ENCODE peak calls at places on chromosomes 16 and 17, in six cellular contexts. One of them, this sample, is unnamed.

GRCh38 chr17:40648326-40648968 is 829 bp upstream of the SMARCE1 start:
- DNase-seq in NCI-H510A: peak
- DNase-seq in esophagus muscularis mucosa: no peak
- DNase-seq in stimulated activated CD4-positive, alpha-beta T cell treated with anti-CD3 and anti-CD28 coated beads, Interleukin-4, amount 100 ng/mL, for 4 hours: no peak
- DNase-seq in OCI-LY7: no peak
- DNase-seq in activated CD4-positive, alpha-beta T cell treated with anti-CD3 and anti-CD28 coated beads, Interleukin-2, amount 50 U/mL, for 4 hours: no peak
- DNase-seq in this sample: no peak

GRCh38 chr16:70523013-70523620 is at the start of gene COG4:
- DNase-seq in stimulated activated CD4-positive, alpha-beta T cell treated with anti-CD3 and anti-CD28 coated beads, Interleukin-4, amount 100 ng/mL, for 4 hours: peak
- DNase-seq in esophagus muscularis mucosa: peak
- DNase-seq in activated CD4-positive, alpha-beta T cell treated with anti-CD3 and anti-CD28 coated beads, Interleukin-2, amount 50 U/mL, for 4 hours: peak
- DNase-seq in OCI-LY7: peak
- DNase-seq in NCI-H510A: peak
- DNase-seq in this sample: peak

GRCh38 chr16:85652431-85653221 is 36.1 kb downstream of the GINS2 start:
- DNase-seq in OCI-LY7: peak
- DNase-seq in esophagus muscularis mucosa: peak
- DNase-seq in stimulated activated CD4-positive, alpha-beta T cell treated with anti-CD3 and anti-CD28 coated beads, Interleukin-4, amount 100 ng/mL, for 4 hours: no peak
- DNase-seq in NCI-H510A: peak
- DNase-seq in activated CD4-positive, alpha-beta T cell treated with anti-CD3 and anti-CD28 coated beads, Interleukin-2, amount 50 U/mL, for 4 hours: no peak
- DNase-seq in this sample: no peak

GRCh38 chr17:47099451-47099986 is 89.6 kb downstream of the CDC27 start:
- DNase-seq in activated CD4-positive, alpha-beta T cell treated with anti-CD3 and anti-CD28 coated beads, Interleukin-2, amount 50 U/mL, for 4 hours: no peak
- DNase-seq in NCI-H510A: no peak
- DNase-seq in stimulated activated CD4-positive, alpha-beta T cell treated with anti-CD3 and anti-CD28 coated beads, Interleukin-4, amount 100 ng/mL, for 4 hours: no peak
- DNase-seq in OCI-LY7: peak
- DNase-seq in esophagus muscularis mucosa: no peak
- DNase-seq in this sample: no peak

GRCh38 chr16:85400305-85401205 is 212.6 kb upstream of the GSE1 start:
- DNase-seq in activated CD4-positive, alpha-beta T cell treated with anti-CD3 and anti-CD28 coated beads, Interleukin-2, amount 50 U/mL, for 4 hours: no peak
- DNase-seq in OCI-LY7: no peak
- DNase-seq in NCI-H510A: no peak
- DNase-seq in esophagus muscularis mucosa: no peak
- DNase-seq in stimulated activated CD4-positive, alpha-beta T cell treated with anti-CD3 and anti-CD28 coated beads, Interleukin-4, amount 100 ng/mL, for 4 hours: no peak
- DNase-seq in this sample: no peak

GRCh38 chr17:53722407-53722806 is 100.3 kb upstream of the KIF2B start:
- DNase-seq in stimulated activated CD4-positive, alpha-beta T cell treated with anti-CD3 and anti-CD28 coated beads, Interleukin-4, amount 100 ng/mL, for 4 hours: no peak
- DNase-seq in NCI-H510A: no peak
- DNase-seq in esophagus muscularis mucosa: no peak
- DNase-seq in activated CD4-positive, alpha-beta T cell treated with anti-CD3 and anti-CD28 coated beads, Interleukin-2, amount 50 U/mL, for 4 hours: no peak
- DNase-seq in OCI-LY7: no peak
- DNase-seq in this sample: no peak

GRCh38 chr17:4833178-4833940 is at the start of gene MINK1:
- DNase-seq in esophagus muscularis mucosa: peak
- DNase-seq in OCI-LY7: peak
- DNase-seq in activated CD4-positive, alpha-beta T cell treated with anti-CD3 and anti-CD28 coated beads, Interleukin-2, amount 50 U/mL, for 4 hours: peak
- DNase-seq in stimulated activated CD4-positive, alpha-beta T cell treated with anti-CD3 and anti-CD28 coated beads, Interleukin-4, amount 100 ng/mL, for 4 hours: peak
- DNase-seq in NCI-H510A: peak
- DNase-seq in this sample: peak

GRCh38 chr17:9360610-9361571 is 214.7 kb downstream of the STX8 start:
- DNase-seq in OCI-LY7: no peak
- DNase-seq in activated CD4-positive, alpha-beta T cell treated with anti-CD3 and anti-CD28 coated beads, Interleukin-2, amount 50 U/mL, for 4 hours: no peak
- DNase-seq in esophagus muscularis mucosa: no peak
- DNase-seq in NCI-H510A: no peak
- DNase-seq in stimulated activated CD4-positive, alpha-beta T cell treated with anti-CD3 and anti-CD28 coated beads, Interleukin-4, amount 100 ng/mL, for 4 hours: no peak
- DNase-seq in this sample: no peak

GRCh38 chr16:73949574-73950348 is 346.9 kb upstream of the PSMD7 start:
- DNase-seq in activated CD4-positive, alpha-beta T cell treated with anti-CD3 and anti-CD28 coated beads, Interleukin-2, amount 50 U/mL, for 4 hours: no peak
- DNase-seq in esophagus muscularis mucosa: no peak
- DNase-seq in OCI-LY7: no peak
- DNase-seq in NCI-H510A: no peak
- DNase-seq in stimulated activated CD4-positive, alpha-beta T cell treated with anti-CD3 and anti-CD28 coated beads, Interleukin-4, amount 100 ng/mL, for 4 hours: no peak
- DNase-seq in this sample: no peak

GRCh38 chr17:10809605-10810004 is 5.7 kb upstream of the TMEM238L start:
- DNase-seq in NCI-H510A: no peak
- DNase-seq in stimulated activated CD4-positive, alpha-beta T cell treated with anti-CD3 and anti-CD28 coated beads, Interleukin-4, amount 100 ng/mL, for 4 hours: no peak
- DNase-seq in esophagus muscularis mucosa: no peak
- DNase-seq in activated CD4-positive, alpha-beta T cell treated with anti-CD3 and anti-CD28 coated beads, Interleukin-2, amount 50 U/mL, for 4 hours: no peak
- DNase-seq in OCI-LY7: no peak
- DNase-seq in this sample: no peak

GRCh38 chr16:75247249-75247648 is 4.2 kb downstream of the BCAR1 start:
- DNase-seq in OCI-LY7: no peak
- DNase-seq in activated CD4-positive, alpha-beta T cell treated with anti-CD3 and anti-CD28 coated beads, Interleukin-2, amount 50 U/mL, for 4 hours: no peak
- DNase-seq in NCI-H510A: no peak
- DNase-seq in stimulated activated CD4-positive, alpha-beta T cell treated with anti-CD3 and anti-CD28 coated beads, Interleukin-4, amount 100 ng/mL, for 4 hours: no peak
- DNase-seq in esophagus muscularis mucosa: no peak
- DNase-seq in this sample: no peak

GRCh38 chr16:56488035-56488434 is 31.8 kb downstream of the BBS2 start:
- DNase-seq in OCI-LY7: no peak
- DNase-seq in NCI-H510A: no peak
- DNase-seq in esophagus muscularis mucosa: no peak
- DNase-seq in stimulated activated CD4-positive, alpha-beta T cell treated with anti-CD3 and anti-CD28 coated beads, Interleukin-4, amount 100 ng/mL, for 4 hours: no peak
- DNase-seq in activated CD4-positive, alpha-beta T cell treated with anti-CD3 and anti-CD28 coated beads, Interleukin-2, amount 50 U/mL, for 4 hours: no peak
- DNase-seq in this sample: no peak

GRCh38 chr17:20266806-20267458 is 200.4 kb downstream of the LGALS9B start:
- DNase-seq in NCI-H510A: no peak
- DNase-seq in activated CD4-positive, alpha-beta T cell treated with anti-CD3 and anti-CD28 coated beads, Interleukin-2, amount 50 U/mL, for 4 hours: no peak
- DNase-seq in esophagus muscularis mucosa: no peak
- DNase-seq in stimulated activated CD4-positive, alpha-beta T cell treated with anti-CD3 and anti-CD28 coated beads, Interleukin-4, amount 100 ng/mL, for 4 hours: no peak
- DNase-seq in OCI-LY7: no peak
- DNase-seq in this sample: no peak

GRCh38 chr16:3584412-3584811 is 7.2 kb upstream of the NLRC3 start:
- DNase-seq in NCI-H510A: no peak
- DNase-seq in stimulated activated CD4-positive, alpha-beta T cell treated with anti-CD3 and anti-CD28 coated beads, Interleukin-4, amount 100 ng/mL, for 4 hours: no peak
- DNase-seq in esophagus muscularis mucosa: no peak
- DNase-seq in activated CD4-positive, alpha-beta T cell treated with anti-CD3 and anti-CD28 coated beads, Interleukin-2, amount 50 U/mL, for 4 hours: no peak
- DNase-seq in OCI-LY7: no peak
- DNase-seq in this sample: no peak

GRCh38 chr16:31764103-31764502 is 109.5 kb upstream of the ZNF267 start:
- DNase-seq in NCI-H510A: no peak
- DNase-seq in esophagus muscularis mucosa: no peak
- DNase-seq in activated CD4-positive, alpha-beta T cell treated with anti-CD3 and anti-CD28 coated beads, Interleukin-2, amount 50 U/mL, for 4 hours: no peak
- DNase-seq in OCI-LY7: no peak
- DNase-seq in stimulated activated CD4-positive, alpha-beta T cell treated with anti-CD3 and anti-CD28 coated beads, Interleukin-4, amount 100 ng/mL, for 4 hours: no peak
- DNase-seq in this sample: no peak

GRCh38 chr17:45809484-45809883 is 25.4 kb downstream of the CRHR1 start:
- DNase-seq in NCI-H510A: no peak
- DNase-seq in activated CD4-positive, alpha-beta T cell treated with anti-CD3 and anti-CD28 coated beads, Interleukin-2, amount 50 U/mL, for 4 hours: no peak
- DNase-seq in OCI-LY7: no peak
- DNase-seq in esophagus muscularis mucosa: no peak
- DNase-seq in stimulated activated CD4-positive, alpha-beta T cell treated with anti-CD3 and anti-CD28 coated beads, Interleukin-4, amount 100 ng/mL, for 4 hours: no peak
- DNase-seq in this sample: no peak

GRCh38 chr16:19384656-19385055 is 33.0 kb upstream of the TMC5 start:
- DNase-seq in OCI-LY7: peak
- DNase-seq in NCI-H510A: peak
- DNase-seq in activated CD4-positive, alpha-beta T cell treated with anti-CD3 and anti-CD28 coated beads, Interleukin-2, amount 50 U/mL, for 4 hours: no peak
- DNase-seq in esophagus muscularis mucosa: no peak
- DNase-seq in stimulated activated CD4-positive, alpha-beta T cell treated with anti-CD3 and anti-CD28 coated beads, Interleukin-4, amount 100 ng/mL, for 4 hours: no peak
- DNase-seq in this sample: no peak

GRCh38 chr17:80007939-80008338 is 27.7 kb downstream of the TBC1D16 start:
- DNase-seq in stimulated activated CD4-positive, alpha-beta T cell treated with anti-CD3 and anti-CD28 coated beads, Interleukin-4, amount 100 ng/mL, for 4 hours: no peak
- DNase-seq in NCI-H510A: no peak
- DNase-seq in activated CD4-positive, alpha-beta T cell treated with anti-CD3 and anti-CD28 coated beads, Interleukin-2, amount 50 U/mL, for 4 hours: no peak
- DNase-seq in esophagus muscularis mucosa: no peak
- DNase-seq in OCI-LY7: no peak
- DNase-seq in this sample: no peak

GRCh38 chr16:83953796-83954576 is 946 bp downstream of the OSGIN1 start:
- DNase-seq in OCI-LY7: peak
- DNase-seq in activated CD4-positive, alpha-beta T cell treated with anti-CD3 and anti-CD28 coated beads, Interleukin-2, amount 50 U/mL, for 4 hours: no peak
- DNase-seq in stimulated activated CD4-positive, alpha-beta T cell treated with anti-CD3 and anti-CD28 coated beads, Interleukin-4, amount 100 ng/mL, for 4 hours: no peak
- DNase-seq in esophagus muscularis mucosa: no peak
- DNase-seq in NCI-H510A: no peak
- DNase-seq in this sample: no peak

GRCh38 chr16:57235128-57236092 is 9.6 kb upstream of the ARL2BP start:
- DNase-seq in esophagus muscularis mucosa: no peak
- DNase-seq in activated CD4-positive, alpha-beta T cell treated with anti-CD3 and anti-CD28 coated beads, Interleukin-2, amount 50 U/mL, for 4 hours: no peak
- DNase-seq in NCI-H510A: peak
- DNase-seq in stimulated activated CD4-positive, alpha-beta T cell treated with anti-CD3 and anti-CD28 coated beads, Interleukin-4, amount 100 ng/mL, for 4 hours: no peak
- DNase-seq in OCI-LY7: peak
- DNase-seq in this sample: no peak

GRCh38 chr17:71217769-71218168 is 903.1 kb upstream of the SOX9 start:
- DNase-seq in stimulated activated CD4-positive, alpha-beta T cell treated with anti-CD3 and anti-CD28 coated beads, Interleukin-4, amount 100 ng/mL, for 4 hours: no peak
- DNase-seq in NCI-H510A: no peak
- DNase-seq in esophagus muscularis mucosa: no peak
- DNase-seq in OCI-LY7: no peak
- DNase-seq in activated CD4-positive, alpha-beta T cell treated with anti-CD3 and anti-CD28 coated beads, Interleukin-2, amount 50 U/mL, for 4 hours: no peak
- DNase-seq in this sample: no peak

GRCh38 chr16:89430436-89431157 is 59.8 kb downstream of the ANKRD11 start:
- DNase-seq in activated CD4-positive, alpha-beta T cell treated with anti-CD3 and anti-CD28 coated beads, Interleukin-2, amount 50 U/mL, for 4 hours: no peak
- DNase-seq in stimulated activated CD4-positive, alpha-beta T cell treated with anti-CD3 and anti-CD28 coated beads, Interleukin-4, amount 100 ng/mL, for 4 hours: no peak
- DNase-seq in NCI-H510A: no peak
- DNase-seq in esophagus muscularis mucosa: no peak
- DNase-seq in OCI-LY7: no peak
- DNase-seq in this sample: no peak

GRCh38 chr16:23071202-23072083 is 77.8 kb downstream of the USP31 start:
- DNase-seq in activated CD4-positive, alpha-beta T cell treated with anti-CD3 and anti-CD28 coated beads, Interleukin-2, amount 50 U/mL, for 4 hours: no peak
- DNase-seq in NCI-H510A: no peak
- DNase-seq in OCI-LY7: no peak
- DNase-seq in esophagus muscularis mucosa: peak
- DNase-seq in stimulated activated CD4-positive, alpha-beta T cell treated with anti-CD3 and anti-CD28 coated beads, Interleukin-4, amount 100 ng/mL, for 4 hours: no peak
- DNase-seq in this sample: no peak

GRCh38 chr16:10964039-10964890 is 19.9 kb downstream of the CLEC16A start:
- DNase-seq in OCI-LY7: peak
- DNase-seq in esophagus muscularis mucosa: no peak
- DNase-seq in NCI-H510A: peak
- DNase-seq in stimulated activated CD4-positive, alpha-beta T cell treated with anti-CD3 and anti-CD28 coated beads, Interleukin-4, amount 100 ng/mL, for 4 hours: peak
- DNase-seq in activated CD4-positive, alpha-beta T cell treated with anti-CD3 and anti-CD28 coated beads, Interleukin-2, amount 50 U/mL, for 4 hours: peak
- DNase-seq in this sample: peak

GRCh38 chr17:77019955-77020379 is 120.8 kb upstream of the SEC14L1 start:
- DNase-seq in stimulated activated CD4-positive, alpha-beta T cell treated with anti-CD3 and anti-CD28 coated beads, Interleukin-4, amount 100 ng/mL, for 4 hours: no peak
- DNase-seq in esophagus muscularis mucosa: no peak
- DNase-seq in OCI-LY7: no peak
- DNase-seq in activated CD4-positive, alpha-beta T cell treated with anti-CD3 and anti-CD28 coated beads, Interleukin-2, amount 50 U/mL, for 4 hours: no peak
- DNase-seq in NCI-H510A: no peak
- DNase-seq in this sample: no peak

GRCh38 chr16:23847938-23848337 is 12.2 kb downstream of the PRKCB start:
- DNase-seq in activated CD4-positive, alpha-beta T cell treated with anti-CD3 and anti-CD28 coated beads, Interleukin-2, amount 50 U/mL, for 4 hours: peak
- DNase-seq in NCI-H510A: no peak
- DNase-seq in esophagus muscularis mucosa: no peak
- DNase-seq in stimulated activated CD4-positive, alpha-beta T cell treated with anti-CD3 and anti-CD28 coated beads, Interleukin-4, amount 100 ng/mL, for 4 hours: peak
- DNase-seq in OCI-LY7: peak
- DNase-seq in this sample: peak

GRCh38 chr16:30829130-30830071 is 42.4 kb upstream of the ZNF629 start:
- DNase-seq in activated CD4-positive, alpha-beta T cell treated with anti-CD3 and anti-CD28 coated beads, Interleukin-2, amount 50 U/mL, for 4 hours: no peak
- DNase-seq in stimulated activated CD4-positive, alpha-beta T cell treated with anti-CD3 and anti-CD28 coated beads, Interleukin-4, amount 100 ng/mL, for 4 hours: no peak
- DNase-seq in esophagus muscularis mucosa: no peak
- DNase-seq in OCI-LY7: no peak
- DNase-seq in NCI-H510A: no peak
- DNase-seq in this sample: no peak

GRCh38 chr17:68660302-68660701 is 59.1 kb upstream of the FAM20A start:
- DNase-seq in stimulated activated CD4-positive, alpha-beta T cell treated with anti-CD3 and anti-CD28 coated beads, Interleukin-4, amount 100 ng/mL, for 4 hours: no peak
- DNase-seq in NCI-H510A: no peak
- DNase-seq in activated CD4-positive, alpha-beta T cell treated with anti-CD3 and anti-CD28 coated beads, Interleukin-2, amount 50 U/mL, for 4 hours: no peak
- DNase-seq in OCI-LY7: no peak
- DNase-seq in esophagus muscularis mucosa: peak
- DNase-seq in this sample: no peak

GRCh38 chr16:68365167-68365817 is 54.5 kb downstream of the PRMT7 start:
- DNase-seq in stimulated activated CD4-positive, alpha-beta T cell treated with anti-CD3 and anti-CD28 coated beads, Interleukin-4, amount 100 ng/mL, for 4 hours: no peak
- DNase-seq in NCI-H510A: no peak
- DNase-seq in OCI-LY7: no peak
- DNase-seq in esophagus muscularis mucosa: no peak
- DNase-seq in activated CD4-positive, alpha-beta T cell treated with anti-CD3 and anti-CD28 coated beads, Interleukin-2, amount 50 U/mL, for 4 hours: no peak
- DNase-seq in this sample: no peak

GRCh38 chr17:57783338-57783742 is 38.2 kb upstream of the CCDC182 start:
- DNase-seq in esophagus muscularis mucosa: no peak
- DNase-seq in activated CD4-positive, alpha-beta T cell treated with anti-CD3 and anti-CD28 coated beads, Interleukin-2, amount 50 U/mL, for 4 hours: peak
- DNase-seq in OCI-LY7: peak
- DNase-seq in stimulated activated CD4-positive, alpha-beta T cell treated with anti-CD3 and anti-CD28 coated beads, Interleukin-4, amount 100 ng/mL, for 4 hours: peak
- DNase-seq in NCI-H510A: no peak
- DNase-seq in this sample: peak

GRCh38 chr17:4249452-4250029 is 14.2 kb downstream of the ANKFY1 start:
- DNase-seq in OCI-LY7: peak
- DNase-seq in esophagus muscularis mucosa: no peak
- DNase-seq in activated CD4-positive, alpha-beta T cell treated with anti-CD3 and anti-CD28 coated beads, Interleukin-2, amount 50 U/mL, for 4 hours: no peak
- DNase-seq in NCI-H510A: peak
- DNase-seq in stimulated activated CD4-positive, alpha-beta T cell treated with anti-CD3 and anti-CD28 coated beads, Interleukin-4, amount 100 ng/mL, for 4 hours: no peak
- DNase-seq in this sample: no peak

GRCh38 chr16:30893744-30894539 is at the start of gene BCL7C:
- DNase-seq in stimulated activated CD4-positive, alpha-beta T cell treated with anti-CD3 and anti-CD28 coated beads, Interleukin-4, amount 100 ng/mL, for 4 hours: peak
- DNase-seq in NCI-H510A: peak
- DNase-seq in OCI-LY7: peak
- DNase-seq in esophagus muscularis mucosa: peak
- DNase-seq in activated CD4-positive, alpha-beta T cell treated with anti-CD3 and anti-CD28 coated beads, Interleukin-2, amount 50 U/mL, for 4 hours: peak
- DNase-seq in this sample: peak

GRCh38 chr17:32007463-32008298 is 498 bp downstream of the LRRC37B start:
- DNase-seq in NCI-H510A: peak
- DNase-seq in OCI-LY7: peak
- DNase-seq in activated CD4-positive, alpha-beta T cell treated with anti-CD3 and anti-CD28 coated beads, Interleukin-2, amount 50 U/mL, for 4 hours: peak
- DNase-seq in stimulated activated CD4-positive, alpha-beta T cell treated with anti-CD3 and anti-CD28 coated beads, Interleukin-4, amount 100 ng/mL, for 4 hours: peak
- DNase-seq in esophagus muscularis mucosa: no peak
- DNase-seq in this sample: peak

GRCh38 chr17:14302421-14303099 is 1.7 kb downstream of the HS3ST3B1 start:
- DNase-seq in NCI-H510A: no peak
- DNase-seq in esophagus muscularis mucosa: peak
- DNase-seq in activated CD4-positive, alpha-beta T cell treated with anti-CD3 and anti-CD28 coated beads, Interleukin-2, amount 50 U/mL, for 4 hours: peak
- DNase-seq in stimulated activated CD4-positive, alpha-beta T cell treated with anti-CD3 and anti-CD28 coated beads, Interleukin-4, amount 100 ng/mL, for 4 hours: peak
- DNase-seq in OCI-LY7: peak
- DNase-seq in this sample: peak